ENCODE peak calls at places on chromosomes 7 and 10, in four cellular contexts. B is K562, Z is HepG2, E is GM12878. Y is an unnamed sample.

GRCh38 chr10:49783645-49784044 is 21.5 kb upstream of the OGDHL start:
- DNase-seq in B (no peak), Z (no peak), E (no peak), Y (no peak)

GRCh38 chr10:76881477-76882220 is 756.0 kb downstream of the KCNMA1 start:
- DNase-seq in B (no peak), Z (no peak), E (peak; percentile 26), Y (no peak)

GRCh38 chr10:83542774-83543291 is 596.5 kb upstream of the GHITM start:
- DNase-seq in B (no peak), Z (no peak), E (peak; percentile 92), Y (no peak)

GRCh38 chr7:4642468-4643203 is 39.5 kb upstream of the FOXK1 start:
- DNase-seq in B (no peak), Z (no peak), E (no peak), Y (no peak)

GRCh38 chr7:106178593-106179134 is 66.6 kb upstream of the SYPL1 start:
- DNase-seq in B (no peak), Z (peak; percentile 5), E (no peak), Y (no peak)

GRCh38 chr10:51886438-51887068 is 187.2 kb upstream of the CSTF2T start:
- DNase-seq in B (no peak), Z (no peak), E (no peak), Y (no peak)

GRCh38 chr7:28599411-28599810 is 187.1 kb downstream of the CREB5 start:
- DNase-seq in B (no peak), Z (no peak), E (no peak), Y (no peak)

GRCh38 chr10:124693396-124693795 is 50.8 kb downstream of the FAM53B start:
- DNase-seq in B (peak; percentile 34), Z (no peak), E (no peak), Y (no peak)

GRCh38 chr10:91493313-91493712 is 83.2 kb downstream of the HECTD2 start:
- DNase-seq in B (peak; percentile 27), Z (peak; percentile 41), E (no peak), Y (no peak)

GRCh38 chr10:30984563-30985328 is 46.9 kb downstream of the ZNF438 start:
- DNase-seq in B (no peak), Z (no peak), E (no peak), Y (no peak)

GRCh38 chr10:92240289-92241157 is 50.4 kb downstream of the CPEB3 start:
- DNase-seq in B (peak; percentile 50), Z (peak; percentile 75), E (peak; percentile 53), Y (peak; percentile 19)

GRCh38 chr10:1102836-1103235 is 46.7 kb downstream of the WDR37 start:
- DNase-seq in B (no peak), Z (no peak), E (no peak), Y (no peak)

GRCh38 chr7:123752534-123752933 is 3.7 kb upstream of the WASL start:
- DNase-seq in B (no peak), Z (no peak), E (no peak), Y (no peak)

GRCh38 chr7:8190121-8190895 is 71.7 kb downstream of the ICA1 start:
- DNase-seq in B (no peak), Z (peak; percentile 44), E (peak; percentile 77), Y (peak; percentile 36)

GRCh38 chr10:59057350-59057749 is 119.1 kb upstream of the PHYHIPL start:
- DNase-seq in B (no peak), Z (peak; percentile 67), E (no peak), Y (no peak)

GRCh38 chr7:137778511-137778910 is 68.3 kb downstream of the DGKI start:
- DNase-seq in B (no peak), Z (no peak), E (no peak), Y (no peak)

GRCh38 chr10:57023626-57024025 is 662.6 kb upstream of the ZWINT start:
- DNase-seq in B (no peak), Z (no peak), E (no peak), Y (no peak)

GRCh38 chr7:80153446-80153845 is 18.8 kb downstream of the GNAI1 start:
- DNase-seq in B (no peak), Z (no peak), E (no peak), Y (no peak)

GRCh38 chr7:17070117-17070750 is 188.5 kb upstream of the AGR3 start:
- DNase-seq in B (no peak), Z (no peak), E (no peak), Y (no peak)

GRCh38 chr10:110008518-110009339 is 945 bp downstream of the ADD3 start:
- DNase-seq in B (peak; percentile 49), Z (peak; percentile 52), E (no peak), Y (no peak)

GRCh38 chr7:30652951-30653641 is 29.2 kb downstream of the CRHR2 start:
- DNase-seq in B (no peak), Z (no peak), E (no peak), Y (no peak)

GRCh38 chr10:62384057-62384446 is 9.9 kb downstream of the ZNF365 start:
- DNase-seq in B (no peak), Z (no peak), E (peak; percentile 5), Y (no peak)

GRCh38 chr7:122310119-122311021 is 5.8 kb upstream of the FEZF1 start:
- DNase-seq in B (no peak), Z (no peak), E (no peak), Y (peak; percentile 92)

GRCh38 chr7:63047061-63047460 is 951.6 kb upstream of the ZNF722 start:
- DNase-seq in B (no peak), Z (no peak), E (no peak), Y (no peak)

GRCh38 chr10:61761825-61762217 is 99.1 kb downstream of the CABCOCO1 start:
- DNase-seq in B (no peak), Z (no peak), E (no peak), Y (no peak)

GRCh38 chr7:48665361-48666135 is 258.8 kb upstream of the CDC14C start:
- DNase-seq in B (no peak), Z (no peak), E (no peak), Y (no peak)

GRCh38 chr10:1284076-1284475 is 227.9 kb downstream of the WDR37 start:
- DNase-seq in B (no peak), Z (no peak), E (no peak), Y (no peak)

GRCh38 chr10:28381465-28381864 is 78.6 kb upstream of the MPP7 start:
- DNase-seq in B (no peak), Z (no peak), E (no peak), Y (no peak)

GRCh38 chr10:132847856-132848255 is 61.9 kb upstream of the NKX6-2 start:
- DNase-seq in B (no peak), Z (no peak), E (no peak), Y (no peak)

GRCh38 chr7:41107330-41107937 is 595.5 kb downstream of the INHBA start:
- DNase-seq in B (no peak), Z (peak; percentile 24), E (no peak), Y (no peak)

GRCh38 chr10:103706760-103707159 is 148.6 kb downstream of the SH3PXD2A start:
- DNase-seq in B (no peak), Z (no peak), E (no peak), Y (no peak)

GRCh38 chr10:86966008-86966654 is 2.2 kb upstream of the ADIRF start:
- DNase-seq in B (no peak), Z (no peak), E (peak; percentile 59), Y (peak; percentile 5)

GRCh38 chr7:35380739-35381224 is 126.9 kb upstream of the TBX20 start:
- DNase-seq in B (no peak), Z (no peak), E (no peak), Y (no peak)

GRCh38 chr7:2244404-2244803 is 2.4 kb downstream of the NUDT1 start:
- DNase-seq in B (no peak), Z (no peak), E (no peak), Y (no peak)

GRCh38 chr10:95277614-95278013 is 13.2 kb downstream of the PDLIM1 start:
- DNase-seq in B (no peak), Z (no peak), E (no peak), Y (no peak)

GRCh38 chr10:95278061-95278988 is 12.5 kb downstream of the PDLIM1 start:
- DNase-seq in B (no peak), Z (peak; percentile 92), E (no peak), Y (no peak)

GRCh38 chr10:95280637-95281036 is 10.2 kb downstream of the PDLIM1 start:
- DNase-seq in B (no peak), Z (peak; percentile 74), E (no peak), Y (no peak)

GRCh38 chr10:95281206-95281605 is 9.6 kb downstream of the PDLIM1 start:
- DNase-seq in B (no peak), Z (no peak), E (no peak), Y (no peak)

GRCh38 chr10:95279042-95279820 is 11.6 kb downstream of the PDLIM1 start:
- DNase-seq in B (no peak), Z (no peak), E (no peak), Y (no peak)
- TF ChIP-seq NR2C2 in B (no peak), Z (no peak), E (no peak), Y (no peak)

GRCh38 chr10:115931301-115931700 is 341.7 kb downstream of the GFRA1 start:
- DNase-seq in B (no peak), Z (no peak), E (no peak), Y (no peak)
- TF ChIP-seq NR2C2 in B (no peak), Z (no peak), E (no peak), Y (no peak)

GRCh38 chr10:108902491-108903250 is 1020.6 kb downstream of the XPNPEP1 start:
- DNase-seq in B (no peak), Z (no peak), E (no peak), Y (no peak)

GRCh38 chr10:108901766-108902365 is 1021.4 kb downstream of the XPNPEP1 start:
- DNase-seq in B (no peak), Z (no peak), E (no peak), Y (no peak)

GRCh38 chr10:108904163-108904878 is 1019.0 kb downstream of the XPNPEP1 start:
- DNase-seq in B (no peak), Z (no peak), E (no peak), Y (no peak)

GRCh38 chr10:108894402-108895301 is 1028.7 kb downstream of the XPNPEP1 start:
- DNase-seq in B (no peak), Z (no peak), E (peak; percentile 47), Y (no peak)

GRCh38 chr10:108899686-108900085 is 1023.6 kb downstream of the XPNPEP1 start:
- DNase-seq in B (no peak), Z (no peak), E (no peak), Y (peak; percentile 14)
- TF ChIP-seq NR2C2 in B (no peak), Z (no peak), E (no peak), Y (no peak)

DNA sequence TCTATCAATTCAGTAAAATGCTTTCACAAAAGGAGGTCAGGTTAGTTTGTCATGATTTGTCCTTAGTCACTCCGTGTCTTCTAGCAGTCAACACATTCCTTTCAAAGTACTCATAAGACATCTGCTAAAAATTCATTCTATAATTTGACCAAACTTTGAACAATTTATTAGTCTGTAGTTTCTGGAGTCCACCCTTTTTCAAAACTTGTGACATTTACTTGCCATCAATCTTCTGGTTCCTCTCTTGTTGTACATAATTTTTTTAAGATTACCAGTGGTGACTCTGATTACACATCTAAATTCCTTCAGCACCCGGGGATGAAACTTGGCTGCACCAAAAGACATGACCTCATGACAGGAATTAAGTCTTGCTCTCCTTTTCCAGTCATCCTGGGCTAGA is 130.1 kb downstream of the NEBL start:
- DNase-seq in B (no peak), Z (no peak), E (no peak), Y (no peak)
- TF ChIP-seq NR2C2 in B (no peak), Z (no peak), E (no peak), Y (no peak)

DNA sequence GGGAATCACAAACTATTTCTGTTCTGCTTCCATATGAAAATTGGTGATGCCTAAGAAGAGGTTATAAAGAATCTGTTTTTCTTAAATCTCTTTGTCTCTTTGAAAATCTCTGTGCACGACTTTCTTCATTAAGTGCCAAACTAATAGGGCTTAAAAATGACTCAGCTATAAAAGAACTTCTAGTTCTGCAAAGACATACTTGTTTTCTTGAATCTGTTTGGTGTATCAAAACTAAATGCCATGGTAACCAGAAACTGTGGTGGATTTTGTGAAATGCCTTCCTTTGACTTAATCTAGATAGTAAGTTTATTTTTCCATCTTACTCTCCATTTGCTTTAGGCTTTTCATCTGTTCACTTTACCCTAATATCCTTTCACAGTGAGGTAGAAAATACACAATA is 417.8 kb downstream of the PARD3 start:
- DNase-seq in B (no peak), Z (no peak), E (no peak), Y (no peak)
- TF ChIP-seq NR2C2 in B (no peak), Z (no peak), E (no peak), Y (no peak)